ENCODE peak calls at places on chromosomes 3 and 15, in four cellular contexts. T is GM12891, S is GM12878, B is K562. R is an unnamed sample.

GRCh38 chr15:77538011-77538410 is 94.7 kb downstream of the LINGO1 start:
- DNase-seq in T (peak), S (peak), B (no peak), R (no peak)

GRCh38 chr3:28151608-28152228 is 89.7 kb upstream of the CMC1 start:
- DNase-seq in T (no peak), S (peak), B (no peak), R (no peak)

GRCh38 chr15:73937726-73938125 is 11.5 kb downstream of the LOXL1 start:
- DNase-seq in T (no peak), S (no peak), B (no peak), R (no peak)

GRCh38 chr3:187931111-187931510 is 185.8 kb upstream of the BCL6 start:
- DNase-seq in T (no peak), S (no peak), B (no peak), R (no peak)

GRCh38 chr15:27990411-27991338 is 108.4 kb downstream of the OCA2 start:
- DNase-seq in T (no peak), S (no peak), B (no peak), R (no peak)

GRCh38 chr3:185460719-185461350 is 38.0 kb downstream of the TMEM41A start:
- DNase-seq in T (no peak), S (no peak), B (peak), R (no peak)

GRCh38 chr3:126212629-126213375 is 32.4 kb upstream of the ALDH1L1 start:
- DNase-seq in T (no peak), S (no peak), B (no peak), R (no peak)

GRCh38 chr3:197501496-197501878 is 54.3 kb downstream of the BDH1 start:
- DNase-seq in T (no peak), S (peak), B (peak), R (peak)

GRCh38 chr3:108806316-108806715 is 16.3 kb upstream of the TRAT1 start:
- DNase-seq in T (no peak), S (no peak), B (no peak), R (no peak)

GRCh38 chr15:69718445-69718844 is 265.8 kb downstream of the RPLP1 start:
- DNase-seq in T (no peak), S (no peak), B (no peak), R (peak)

GRCh38 chr3:65439641-65440040 is 599.1 kb downstream of the MAGI1 start:
- DNase-seq in T (no peak), S (no peak), B (peak), R (no peak)

GRCh38 chr3:48436477-48436787 is 3.5 kb downstream of the CCDC51 start:
- DNase-seq in T (no peak), S (no peak), B (no peak), R (no peak)

GRCh38 chr15:52318729-52319500 is 23.3 kb upstream of the MYO5C start:
- DNase-seq in T (no peak), S (no peak), B (no peak), R (no peak)

GRCh38 chr3:17032407-17033034 is 147.8 kb downstream of the PLCL2 start:
- DNase-seq in T (no peak), S (no peak), B (peak), R (no peak)

GRCh38 chr3:169945313-169945712 is 21.3 kb upstream of the SEC62 start:
- DNase-seq in T (no peak), S (peak), B (peak), R (peak)

GRCh38 chr3:64319391-64319790 is 94.1 kb upstream of the PRICKLE2 start:
- DNase-seq in T (no peak), S (no peak), B (no peak), R (no peak)

GRCh38 chr3:172511783-172512357 is 11.4 kb downstream of the TNFSF10 start:
- DNase-seq in T (no peak), S (peak), B (no peak), R (peak)

GRCh38 chr3:60919296-60919695 is 332.0 kb downstream of the FHIT start:
- DNase-seq in T (no peak), S (no peak), B (no peak), R (no peak)

GRCh38 chr3:70488131-70488530 is 175.7 kb upstream of the MDFIC2 start:
- DNase-seq in T (no peak), S (no peak), B (no peak), R (no peak)

GRCh38 chr15:42549052-42549491 is 434 bp downstream of the HAUS2 start:
- DNase-seq in T (peak), S (no peak), B (no peak), R (peak)

GRCh38 chr15:87940763-87941162 is 315.8 kb downstream of the NTRK3 start:
- DNase-seq in T (no peak), S (no peak), B (no peak), R (no peak)

GRCh38 chr3:129196601-129197000 is 12.9 kb upstream of the CNBP start:
- DNase-seq in T (no peak), S (no peak), B (no peak), R (no peak)

GRCh38 chr3:13141991-13142412 is 68.8 kb upstream of the IQSEC1 start:
- DNase-seq in T (no peak), S (no peak), B (peak), R (no peak)

GRCh38 chr15:75059607-75060006 is 36.2 kb downstream of the PPCDC start:
- DNase-seq in T (no peak), S (no peak), B (no peak), R (no peak)

GRCh38 chr3:45440562-45440961 is 52.2 kb downstream of the LARS2 start:
- DNase-seq in T (no peak), S (no peak), B (no peak), R (no peak)

GRCh38 chr3:29514170-29514569 is 233.3 kb downstream of the RBMS3 start:
- DNase-seq in T (no peak), S (no peak), B (no peak), R (no peak)

GRCh38 chr3:123584284-123584987 is 417 bp downstream of the HACD2 start:
- DNase-seq in T (no peak), S (no peak), B (peak), R (no peak)

GRCh38 chr3:57048052-57048671 is 12.3 kb upstream of the SPATA12 start:
- DNase-seq in T (no peak), S (no peak), B (no peak), R (no peak)
- TF ChIP-seq POLR2AphosphoS5 in T (no peak), S (no peak), B (no peak), R (no peak)

DNA sequence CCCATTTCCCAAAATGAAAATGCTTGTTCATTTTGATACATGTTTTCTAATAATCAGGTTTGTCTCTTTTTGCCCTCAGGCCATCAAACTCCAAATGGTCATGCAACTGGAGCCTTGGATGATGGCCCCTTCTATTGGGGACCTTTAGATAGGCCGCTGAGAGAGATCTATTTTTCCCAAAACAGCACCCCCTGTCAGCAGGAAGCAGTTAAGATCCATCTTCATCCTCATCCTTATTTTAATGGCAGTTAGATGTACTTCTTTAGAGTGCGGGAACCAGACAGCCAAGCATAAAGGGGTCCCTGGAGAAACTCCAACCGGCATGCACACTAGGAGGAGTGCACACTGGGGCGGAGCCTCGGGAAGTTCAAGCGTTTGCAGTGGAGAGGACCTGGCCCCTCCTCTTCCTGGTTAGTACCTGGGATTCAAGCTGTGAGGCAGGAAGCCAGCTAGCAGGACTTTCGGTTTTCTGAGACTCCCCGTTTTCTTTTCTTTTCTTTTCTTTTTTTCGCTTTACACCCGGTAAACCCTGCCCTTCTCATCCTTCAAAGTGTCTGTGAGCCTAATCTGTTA is 31.9 kb upstream of the STRIT1 start:
- DNase-seq in T (no peak), S (no peak), B (no peak), R (no peak)
- TF ChIP-seq SPI1 in T (no peak), S (no peak), B (no peak), R (no peak)

GRCh38 chr3:158718490-158719170 is 13.6 kb downstream of the RARRES1 start:
- DNase-seq in T (no peak), S (no peak), B (no peak), R (no peak)
- TF ChIP-seq POLR2AphosphoS5 in T (no peak), S (no peak), B (no peak), R (no peak)

DNA sequence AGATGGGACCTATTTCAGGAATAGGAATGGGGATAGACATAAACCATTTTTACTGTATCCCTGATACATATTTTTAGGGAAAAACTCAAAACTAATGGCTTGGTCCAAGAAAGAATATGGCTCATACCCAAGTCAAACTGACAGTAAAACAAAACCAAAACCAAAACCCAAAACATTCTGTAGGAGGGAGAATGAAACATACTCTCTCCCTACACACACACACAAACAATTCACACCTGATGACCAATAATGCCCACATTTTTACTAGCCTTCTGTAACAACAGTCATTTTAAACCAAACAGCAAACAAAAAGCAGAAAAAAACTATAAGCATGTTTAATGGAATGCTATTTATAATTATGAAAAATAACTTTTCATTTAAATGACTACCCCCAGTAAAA is 74.9 kb downstream of the NBEAL2 start:
- DNase-seq in T (no peak), S (peak), B (no peak), R (no peak)
- TF ChIP-seq SPI1 in T (no peak), S (no peak), B (no peak), R (no peak)

DNA sequence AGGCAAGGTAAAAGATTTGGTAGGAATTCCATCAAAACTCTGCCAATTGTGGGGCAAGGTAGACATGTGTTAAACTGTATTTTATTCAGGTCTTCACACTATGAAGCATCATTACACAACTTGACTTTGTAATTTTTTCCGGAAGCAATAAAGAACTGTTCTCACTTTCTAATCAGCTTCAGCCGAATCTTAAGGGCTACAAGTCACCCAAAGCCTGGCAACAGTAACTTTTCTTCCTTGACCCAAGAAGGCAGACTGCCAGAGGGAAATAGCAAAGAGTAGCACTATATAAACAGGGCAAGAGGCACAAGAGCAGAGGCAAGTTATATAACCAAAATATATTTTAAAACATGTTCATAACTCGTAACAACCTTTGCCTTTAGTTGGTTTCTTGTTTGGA is 1.5 kb downstream of the SLTM start:
- DNase-seq in T (peak), S (peak), B (no peak), R (no peak)
- TF ChIP-seq POLR2AphosphoS5 in T (no peak), S (no peak), B (no peak), R (no peak)

GRCh38 chr15:50190166-50190570 is 8.2 kb downstream of the SLC27A2 start:
- DNase-seq in T (no peak), S (no peak), B (no peak), R (no peak)
- TF ChIP-seq SPI1 in T (no peak), S (no peak), B (no peak), R (no peak)

GRCh38 chr3:125141596-125142417 is 70.7 kb downstream of the SLC12A8 start:
- DNase-seq in T (peak), S (no peak), B (no peak), R (peak)
- TF ChIP-seq POLR2AphosphoS5 in T (no peak), S (peak), B (no peak), R (no peak)

GRCh38 chr15:40150163-40150925 is 10.5 kb upstream of the BUB1B start:
- DNase-seq in T (no peak), S (no peak), B (no peak), R (peak)
- TF ChIP-seq SPI1 in T (no peak), S (no peak), B (no peak), R (no peak)

GRCh38 chr15:94008101-94009080 is 223.0 kb upstream of the MCTP2 start:
- DNase-seq in T (no peak), S (no peak), B (no peak), R (no peak)

GRCh38 chr15:94002026-94002425 is 229.3 kb upstream of the MCTP2 start:
- DNase-seq in T (no peak), S (no peak), B (no peak), R (no peak)

GRCh38 chr15:94000603-94001002 is 230.8 kb upstream of the MCTP2 start:
- DNase-seq in T (no peak), S (no peak), B (no peak), R (no peak)

GRCh38 chr15:94001113-94001919 is 230.0 kb upstream of the MCTP2 start:
- DNase-seq in T (no peak), S (no peak), B (no peak), R (no peak)

GRCh38 chr15:94004697-94005096 is 226.7 kb upstream of the MCTP2 start:
- DNase-seq in T (no peak), S (no peak), B (no peak), R (no peak)
- TF ChIP-seq POLR2AphosphoS5 in T (no peak), S (no peak), B (no peak), R (no peak)

GRCh38 chr15:34001536-34001935 is 33.2 kb downstream of the CHRM5 start:
- DNase-seq in T (no peak), S (no peak), B (no peak), R (no peak)
- TF ChIP-seq SPI1 in T (no peak), S (no peak), B (no peak), R (no peak)

R was measured in HL-60.